ENCODE peak calls at places on chromosome 10, in eight cellular contexts. R, U, T, I, M, O, V and L are unnamed samples.

GRCh38 chr10:117254338-117254737 is 13.4 kb downstream of the SLC18A2 start:
- DNase-seq in R (no peak), U (peak; percentile 59), T (no peak), I (no peak), M (no peak), O (no peak), V (no peak), L (no peak)

GRCh38 chr10:98528166-98528784 is 81.5 kb upstream of the HPS1 start:
- DNase-seq in R (no peak), U (no peak), T (no peak), I (no peak), M (no peak), O (no peak), V (no peak), L (no peak)

GRCh38 chr10:23818484-23818883 is 379.6 kb downstream of the OTUD1 start:
- DNase-seq in R (no peak), U (no peak), T (no peak), I (no peak), M (no peak), O (no peak), V (no peak), L (no peak)

GRCh38 chr10:97944772-97945171 is 85.6 kb downstream of the CRTAC1 start:
- DNase-seq in R (no peak), U (no peak), T (no peak), I (no peak), M (no peak), O (no peak), V (no peak), L (no peak)

GRCh38 chr10:16945566-16945965 is 128.3 kb upstream of the RSU1 start:
- DNase-seq in R (no peak), U (no peak), T (no peak), I (no peak), M (no peak), O (no peak), V (no peak), L (no peak)

GRCh38 chr10:6786579-6787031 is 206.5 kb upstream of the PRKCQ start:
- DNase-seq in R (no peak), U (no peak), T (no peak), I (no peak), M (peak; percentile 69), O (no peak), V (no peak), L (no peak)

GRCh38 chr10:24418532-24418931 is 209.6 kb downstream of the KIAA1217 start:
- DNase-seq in R (no peak), U (no peak), T (no peak), I (no peak), M (no peak), O (no peak), V (no peak), L (no peak)

GRCh38 chr10:86123745-86124144 is 242.8 kb downstream of the GRID1 start:
- DNase-seq in R (no peak), U (no peak), T (no peak), I (no peak), M (no peak), O (no peak), V (no peak), L (no peak)

GRCh38 chr10:30645340-30645827 is 15.8 kb upstream of the LYZL2 start:
- DNase-seq in R (no peak), U (no peak), T (peak; percentile 66), I (peak; percentile 18), M (peak; percentile 38), O (no peak), V (peak; percentile 38), L (no peak)

GRCh38 chr10:127976286-127976685 is 69.4 kb downstream of the PTPRE start:
- DNase-seq in R (no peak), U (no peak), T (no peak), I (no peak), M (no peak), O (no peak), V (no peak), L (no peak)

GRCh38 chr10:46033602-46034011 is 3.2 kb upstream of the NCOA4 start:
- DNase-seq in R (no peak), U (no peak), T (no peak), I (no peak), M (peak; percentile 84), O (peak; percentile 61), V (no peak), L (no peak)

GRCh38 chr10:68330852-68331454 is 911 bp upstream of the HNRNPH3 start:
- DNase-seq in R (no peak), U (peak; percentile 84), T (peak; percentile 60), I (peak; percentile 31), M (no peak), O (no peak), V (peak; percentile 20), L (peak; percentile 40)

GRCh38 chr10:58291538-58292174 is 22.7 kb downstream of the CISD1 start:
- DNase-seq in R (no peak), U (no peak), T (no peak), I (peak; percentile 41), M (peak; percentile 67), O (no peak), V (no peak), L (no peak)

GRCh38 chr10:22308390-22308789 is 7.8 kb upstream of the COMMD3 start:
- DNase-seq in R (no peak), U (no peak), T (no peak), I (peak; percentile 63), M (no peak), O (no peak), V (no peak), L (no peak)

GRCh38 chr10:124667425-124668130 is 76.6 kb downstream of the FAM53B start:
- DNase-seq in R (no peak), U (no peak), T (no peak), I (no peak), M (no peak), O (no peak), V (no peak), L (no peak)

GRCh38 chr10:52778511-52779392 is 6.2 kb upstream of the MBL2 start:
- DNase-seq in R (no peak), U (no peak), T (no peak), I (no peak), M (peak; percentile 35), O (no peak), V (no peak), L (no peak)

GRCh38 chr10:79105164-79105739 is 36.5 kb downstream of the ZMIZ1 start:
- DNase-seq in R (no peak), U (no peak), T (no peak), I (no peak), M (no peak), O (no peak), V (no peak), L (no peak)

GRCh38 chr10:121734517-121735137 is 136.4 kb upstream of the FGFR2 start:
- DNase-seq in R (no peak), U (no peak), T (no peak), I (peak; percentile 22), M (no peak), O (no peak), V (no peak), L (no peak)

GRCh38 chr10:91629715-91630549 is 2.9 kb downstream of the PPP1R3C start:
- DNase-seq in R (no peak), U (no peak), T (no peak), I (no peak), M (no peak), O (no peak), V (no peak), L (no peak)

GRCh38 chr10:48249004-48249762 is 25.3 kb downstream of the FRMPD2 start:
- DNase-seq in R (peak; percentile 53), U (peak; percentile 64), T (no peak), I (no peak), M (no peak), O (no peak), V (no peak), L (no peak)

GRCh38 chr10:119780879-119781480 is 55.1 kb downstream of the INPP5F start:
- DNase-seq in R (no peak), U (no peak), T (no peak), I (no peak), M (no peak), O (no peak), V (no peak), L (no peak)

GRCh38 chr10:60526024-60526585 is 136.4 kb upstream of the ANK3 start:
- DNase-seq in R (no peak), U (no peak), T (no peak), I (no peak), M (no peak), O (no peak), V (no peak), L (no peak)

GRCh38 chr10:3791974-3792633 is 7.1 kb upstream of the KLF6 start:
- DNase-seq in R (no peak), U (no peak), T (no peak), I (no peak), M (peak; percentile 90), O (no peak), V (no peak), L (no peak)

GRCh38 chr10:103706047-103706446 is 149.3 kb downstream of the SH3PXD2A start:
- DNase-seq in R (no peak), U (no peak), T (no peak), I (no peak), M (no peak), O (no peak), V (no peak), L (no peak)
- TF ChIP-seq CTCF in R (no peak), U (no peak), T (no peak), I (no peak), M (no peak), O (peak; percentile 8), V (no peak), L (no peak)

GRCh38 chr10:132103116-132103910 is 37.6 kb downstream of the JAKMIP3 start:
- DNase-seq in R (peak; percentile 52), U (peak; percentile 48), T (no peak), I (no peak), M (no peak), O (no peak), V (no peak), L (no peak)
- TF ChIP-seq CTCF in R (no peak), U (no peak), T (no peak), I (no peak), M (no peak), O (no peak), V (no peak), L (no peak)

GRCh38 chr10:115846528-115846927 is 426.5 kb downstream of the GFRA1 start:
- DNase-seq in R (no peak), U (no peak), T (no peak), I (no peak), M (no peak), O (no peak), V (no peak), L (no peak)
- TF ChIP-seq CTCF in R (no peak), U (no peak), T (no peak), I (no peak), M (no peak), O (no peak), V (no peak), L (no peak)

GRCh38 chr10:103542764-103543616 is 49.5 kb downstream of the NEURL1 start:
- DNase-seq in R (no peak), U (peak; percentile 78), T (no peak), I (peak; percentile 64), M (peak; percentile 27), O (no peak), V (no peak), L (peak; percentile 54)
- TF ChIP-seq CTCF in R (peak; percentile 61), U (no peak), T (peak; percentile 10), I (peak; percentile 49), M (peak; percentile 66), O (peak; percentile 67), V (peak; percentile 55), L (no peak)

DNA sequence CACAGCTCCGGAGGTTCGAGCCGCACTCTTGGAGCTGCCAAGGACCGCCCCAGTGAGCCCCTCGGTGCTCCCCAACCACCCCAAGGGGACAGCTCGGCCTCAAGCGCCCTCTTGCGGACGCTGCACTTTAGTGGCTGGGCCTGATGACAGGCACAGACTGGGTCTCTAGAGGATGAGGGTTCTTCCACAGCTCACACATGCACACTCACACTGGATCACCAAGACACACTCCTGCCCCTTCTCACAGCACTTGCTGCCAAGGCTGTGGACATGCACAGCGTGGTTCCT is 2.1 kb downstream of the RET start:
- DNase-seq in R (no peak), U (no peak), T (peak; percentile 81), I (peak; percentile 47), M (no peak), O (no peak), V (peak; percentile 44), L (no peak)
- TF ChIP-seq CTCF in R (peak; percentile 71), U (no peak), T (peak; percentile 42), I (peak; percentile 48), M (peak; percentile 65), O (peak; percentile 53), V (peak; percentile 68), L (no peak)